ENCODE peak calls at places on chromosomes 1 and 21, in eight cellular contexts. K is PC-3, C is hepatocyte, A is SK-N-SH, I is MM.1S, Y is GM23338, W is OCI-LY7, R is HCT116. D is an unnamed sample.
A peak's percentile ranks its signal among the peaks of the same experiment; 100 is the strongest.

GRCh38 chr1:91199988-91200387 is 178.2 kb upstream of the ZNF644 start:
- DNase-seq in K (no peak), C (no peak), A (no peak), I (no peak), Y (peak; percentile 13), W (no peak), R (no peak), D (no peak)

GRCh38 chr1:213666113-213666512 is 321.7 kb upstream of the PROX1 start:
- DNase-seq in K (no peak), C (no peak), A (no peak), I (no peak), Y (peak; percentile 17), W (no peak), R (no peak), D (no peak)

GRCh38 chr1:189939967-189940366 is 537.7 kb downstream of the BRINP3 start:
- DNase-seq in K (peak; percentile 34), C (no peak), A (no peak), I (no peak), Y (no peak), W (no peak), R (no peak), D (no peak)

GRCh38 chr21:40660461-40660860 is 186.5 kb downstream of the DSCAM start:
- DNase-seq in K (no peak), C (no peak), A (no peak), I (no peak), Y (no peak), W (no peak), R (no peak), D (no peak)

GRCh38 chr1:187262731-187263130 is 434.0 kb downstream of the PLA2G4A start:
- DNase-seq in K (no peak), C (no peak), A (no peak), I (no peak), Y (no peak), W (no peak), R (no peak), D (no peak)

GRCh38 chr21:39353295-39353694 is 4.4 kb upstream of the HMGN1 start:
- DNase-seq in K (no peak), C (no peak), A (no peak), I (no peak), Y (no peak), W (no peak), R (no peak), D (no peak)

GRCh38 chr1:30101477-30102227 is 621.7 kb downstream of the MATN1 start:
- DNase-seq in K (no peak), C (no peak), A (peak; percentile 57), I (no peak), Y (peak; percentile 33), W (no peak), R (no peak), D (no peak)

GRCh38 chr1:90724361-90724760 is 7.3 kb upstream of the BARHL2 start:
- DNase-seq in K (no peak), C (no peak), A (no peak), I (no peak), Y (peak; percentile 38), W (no peak), R (no peak), D (no peak)

GRCh38 chr1:43247256-43247921 is 22.4 kb upstream of the TMEM125 start:
- DNase-seq in K (no peak), C (no peak), A (no peak), I (no peak), Y (peak; percentile 35), W (no peak), R (no peak), D (no peak)

GRCh38 chr1:37931148-37931492 is 15.7 kb downstream of the INPP5B start:
- DNase-seq in K (no peak), C (no peak), A (no peak), I (no peak), Y (peak; percentile 46), W (no peak), R (no peak), D (no peak)

GRCh38 chr1:74534241-74534640 is 21.8 kb upstream of the LRRC53 start:
- DNase-seq in K (peak; percentile 18), C (no peak), A (no peak), I (no peak), Y (no peak), W (no peak), R (no peak), D (no peak)

GRCh38 chr1:176460606-176461336 is 2.2 kb upstream of the PAPPA2 start:
- DNase-seq in K (no peak), C (no peak), A (no peak), I (no peak), Y (no peak), W (no peak), R (no peak), D (no peak)

GRCh38 chr21:21232320-21232719 is 234.1 kb downstream of the NCAM2 start:
- DNase-seq in K (peak; percentile 17), C (peak; percentile 36), A (peak; percentile 10), I (peak; percentile 46), Y (peak; percentile 21), W (no peak), R (no peak), D (no peak)

GRCh38 chr21:43934116-43934515 is 69.1 kb downstream of the AGPAT3 start:
- DNase-seq in K (no peak), C (no peak), A (no peak), I (no peak), Y (no peak), W (no peak), R (no peak), D (no peak)

GRCh38 chr1:64302971-64303370 is 99.5 kb downstream of the UBE2U start:
- DNase-seq in K (peak; percentile 19), C (no peak), A (no peak), I (no peak), Y (no peak), W (no peak), R (no peak), D (no peak)

GRCh38 chr21:20999567-21000169 is 1.5 kb downstream of the NCAM2 start:
- DNase-seq in K (peak; percentile 72), C (peak; percentile 58), A (peak; percentile 62), I (peak; percentile 57), Y (peak; percentile 72), W (peak; percentile 15), R (no peak), D (no peak)

GRCh38 chr1:197083474-197083873 is 16.4 kb upstream of the F13B start:
- DNase-seq in K (no peak), C (no peak), A (no peak), I (no peak), Y (no peak), W (no peak), R (no peak), D (no peak)

GRCh38 chr1:183365676-183366075 is 52.5 kb downstream of the NMNAT2 start:
- DNase-seq in K (peak; percentile 12), C (no peak), A (no peak), I (no peak), Y (no peak), W (no peak), R (no peak), D (no peak)

GRCh38 chr1:156860639-156861423 is at the start of gene NTRK1:
- DNase-seq in K (peak; percentile 38), C (peak; percentile 61), A (peak; percentile 95), I (peak; percentile 78), Y (peak; percentile 77), W (peak; percentile 50), R (no peak), D (peak; percentile 21)

GRCh38 chr1:40652979-40653378 is 12.5 kb downstream of the RIMS3 start:
- DNase-seq in K (no peak), C (no peak), A (no peak), I (no peak), Y (no peak), W (no peak), R (no peak), D (peak; percentile 42)
- H3K9me2 ChIP-seq in K (no peaks in the 10 kb centered on the region), C (no peaks in the 10 kb centered on the region), A (no peaks in the 10 kb centered on the region), I (no peaks in the 10 kb centered on the region), Y (no peaks in the 10 kb centered on the region), W (no peaks in the 10 kb centered on the region), R (no peaks in the 10 kb centered on the region), D (no peaks in the 10 kb centered on the region)

GRCh38 chr21:37527103-37527502 is 160.5 kb downstream of the DYRK1A start:
- DNase-seq in K (no peak), C (no peak), A (no peak), I (no peak), Y (no peak), W (no peak), R (no peak), D (no peak)

GRCh38 chr21:37528150-37528937 is 161.8 kb downstream of the DYRK1A start:
- DNase-seq in K (no peak), C (no peak), A (no peak), I (no peak), Y (peak; percentile 60), W (no peak), R (no peak), D (no peak)

GRCh38 chr21:37525810-37526209 is 159.2 kb downstream of the DYRK1A start:
- DNase-seq in K (no peak), C (no peak), A (no peak), I (no peak), Y (no peak), W (no peak), R (no peak), D (no peak)

GRCh38 chr21:37529649-37530048 is 163.1 kb downstream of the DYRK1A start:
- DNase-seq in K (no peak), C (no peak), A (no peak), I (no peak), Y (no peak), W (no peak), R (no peak), D (no peak)

DNA sequence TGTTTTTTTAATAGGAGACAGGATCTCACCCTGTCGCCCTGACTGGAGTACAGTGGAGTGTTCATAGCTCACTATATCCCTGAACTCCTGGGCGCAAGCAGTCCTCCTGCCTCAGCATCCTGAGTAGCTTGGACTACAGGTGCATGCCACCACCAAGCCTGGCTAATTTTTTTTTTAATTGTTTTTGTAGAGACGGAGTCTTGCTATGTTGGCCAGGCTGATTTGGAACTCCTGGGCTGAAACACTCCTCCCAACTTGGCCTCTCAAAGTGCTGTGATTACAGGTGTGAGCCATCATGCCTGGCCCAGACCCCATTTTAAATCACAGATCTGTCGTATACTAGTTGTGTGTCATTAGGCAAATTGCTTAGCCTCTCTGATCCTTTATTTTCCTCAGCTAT is 161.1 kb downstream of the DYRK1A start:
- DNase-seq in K (no peak), C (no peak), A (no peak), I (no peak), Y (no peak), W (no peak), R (no peak), D (no peak)
- TF ChIP-seq CTCF in K (no peak), C (no peak), A (no peak), I (no peak), Y (no peak), W (no peak), R (no peak), D (no peak)

GRCh38 chr1:88985692-88986091 is 6.7 kb downstream of the KYAT3 start:
- DNase-seq in K (peak; percentile 32), C (no peak), A (no peak), I (no peak), Y (no peak), W (no peak), R (peak; percentile 7), D (no peak)
- H3K27ac ChIP-seq in K (peak overlapping the region; percentile 86), C (peak overlapping the region; percentile 81), A (peak overlapping the region; percentile 90), I (no peak overlapping the region), Y (peak overlapping the region; percentile 48), W (no peak overlapping the region), R (peak overlapping the region; percentile 45), D (peak overlapping the region; percentile 21)

DNA sequence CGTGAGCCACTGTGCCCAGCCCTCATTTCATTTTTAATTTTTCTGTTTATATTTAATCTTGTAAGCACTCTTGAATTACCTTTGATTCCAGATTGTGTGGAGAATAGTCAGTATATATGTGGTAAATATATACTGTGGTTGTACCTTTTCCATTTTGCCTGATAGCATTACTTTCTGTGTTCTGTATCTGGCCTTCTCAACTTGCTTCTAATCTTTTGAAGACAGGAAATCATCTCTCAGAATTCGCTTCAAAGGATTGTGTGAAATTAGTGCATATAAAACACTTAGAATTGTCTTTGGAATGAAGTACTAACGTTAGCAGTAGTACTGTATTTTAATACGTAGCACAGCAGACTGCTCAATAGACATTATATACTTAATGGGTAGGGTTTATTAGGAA is 37.9 kb downstream of the PPP2R5A start:
- DNase-seq in K (no peak), C (no peak), A (no peak), I (no peak), Y (no peak), W (no peak), R (no peak), D (no peak)
- H3K9me2 ChIP-seq in K (no peaks in the 10 kb centered on the region), C (no peaks in the 10 kb centered on the region), A (no peaks in the 10 kb centered on the region), I (no peaks in the 10 kb centered on the region), Y (no peaks in the 10 kb centered on the region), W (no peaks in the 10 kb centered on the region), R (no peaks in the 10 kb centered on the region), D (no peaks in the 10 kb centered on the region)